ENCODE peak calls at places on chromosomes 5 and 9, in nine cellular contexts. J is SJSA1; W is activated naive CD8-positive, alpha-beta T cell treated with anti-CD3 and anti-CD28 coated beads for 36 hours; Y is type B pancreatic cell; D is fibroblast of mammary gland; S is AG09319; M is non-pigmented ciliary epithelial cell; Q is body of pancreas; T is NCI-H146. G is an unnamed sample.

GRCh38 chr5:175261526-175261925 is 182.5 kb downstream of the DRD1 start:
- DNase-seq in J (no peak), W (no peak), Y (no peak), D (no peak), S (no peak), M (no peak), Q (no peak), T (no peak), G (no peak)

GRCh38 chr9:115207003-115207837 is 89.3 kb upstream of the TNC start:
- DNase-seq in J (no peak), W (peak; percentile 6), Y (no peak), D (peak; percentile 18), S (no peak), M (no peak), Q (no peak), T (no peak), G (no peak)

GRCh38 chr5:90941002-90941720 is 382.6 kb downstream of the ADGRV1 start:
- DNase-seq in J (no peak), W (no peak), Y (no peak), D (no peak), S (no peak), M (no peak), Q (no peak), T (no peak), G (no peak)

GRCh38 chr5:78811121-78811832 is 162.7 kb upstream of the LHFPL2 start:
- DNase-seq in J (peak; percentile 56), W (no peak), Y (no peak), D (peak; percentile 15), S (no peak), M (no peak), Q (no peak), T (no peak), G (no peak)

GRCh38 chr9:30932226-30932625 is 1452.2 kb upstream of the ACO1 start:
- DNase-seq in J (no peak), W (no peak), Y (no peak), D (peak; percentile 0), S (no peak), M (peak; percentile 11), Q (no peak), T (no peak), G (no peak)

GRCh38 chr9:98222885-98223640 is 30.6 kb upstream of the CORO2A start:
- DNase-seq in J (peak; percentile 98), W (no peak), Y (no peak), D (peak; percentile 95), S (peak; percentile 95), M (peak; percentile 100), Q (no peak), T (no peak), G (peak; percentile 99)

GRCh38 chr5:5665225-5666075 is 243.0 kb downstream of the ICE1 start:
- DNase-seq in J (no peak), W (no peak), Y (no peak), D (no peak), S (no peak), M (no peak), Q (no peak), T (no peak), G (no peak)

GRCh38 chr9:93164085-93164484 is 19.9 kb upstream of the WNK2 start:
- DNase-seq in J (no peak), W (no peak), Y (no peak), D (no peak), S (no peak), M (no peak), Q (no peak), T (no peak), G (no peak)

GRCh38 chr5:124995451-124995850 is 249.0 kb upstream of the ZNF608 start:
- DNase-seq in J (peak; percentile 89), W (no peak), Y (no peak), D (no peak), S (no peak), M (peak; percentile 46), Q (no peak), T (no peak), G (no peak)

GRCh38 chr5:82991678-82992323 is 85.4 kb downstream of the TMEM167A start:
- DNase-seq in J (peak; percentile 87), W (no peak), Y (no peak), D (peak; percentile 8), S (no peak), M (no peak), Q (no peak), T (no peak), G (no peak)

GRCh38 chr9:29006603-29007002 is 1433.3 kb upstream of the C9orf72 start:
- DNase-seq in J (no peak), W (no peak), Y (no peak), D (no peak), S (no peak), M (no peak), Q (no peak), T (peak; percentile 57), G (no peak)

GRCh38 chr5:75510417-75510835 is 1.0 kb downstream of the CERT1 start:
- DNase-seq in J (peak; percentile 43), W (no peak), Y (no peak), D (peak; percentile 46), S (no peak), M (no peak), Q (peak; percentile 58), T (no peak), G (no peak)

GRCh38 chr5:61004448-61004847 is 59.4 kb downstream of the NDUFAF2 start:
- DNase-seq in J (no peak), W (no peak), Y (no peak), D (no peak), S (peak; percentile 7), M (no peak), Q (no peak), T (no peak), G (peak; percentile 5)

GRCh38 chr9:137582286-137582860 is 3.6 kb upstream of the DPH7 start:
- DNase-seq in J (no peak), W (no peak), Y (no peak), D (peak; percentile 37), S (no peak), M (no peak), Q (peak; percentile 35), T (no peak), G (no peak)

GRCh38 chr9:109582386-109582785 is 84.3 kb upstream of the PTPN3 start:
- DNase-seq in J (no peak), W (no peak), Y (no peak), D (no peak), S (no peak), M (no peak), Q (no peak), T (no peak), G (no peak)

GRCh38 chr5:55222061-55222818 is 4.9 kb downstream of the MCIDAS start:
- DNase-seq in J (no peak), W (no peak), Y (no peak), D (no peak), S (no peak), M (no peak), Q (no peak), T (no peak), G (no peak)

GRCh38 chr9:94973491-94973941 is 247.0 kb downstream of the AOPEP start:
- DNase-seq in J (no peak), W (no peak), Y (no peak), D (peak; percentile 40), S (no peak), M (peak; percentile 73), Q (no peak), T (peak; percentile 11), G (peak; percentile 33)

GRCh38 chr5:53089481-53089976 is 20.0 kb downstream of the MOCS2 start:
- DNase-seq in J (no peak), W (no peak), Y (no peak), D (peak; percentile 8), S (no peak), M (no peak), Q (no peak), T (no peak), G (no peak)

GRCh38 chr5:150781706-150782614 is 3.4 kb downstream of the SMIM3 start:
- DNase-seq in J (no peak), W (no peak), Y (no peak), D (peak; percentile 100), S (peak; percentile 88), M (peak; percentile 69), Q (peak; percentile 61), T (no peak), G (peak; percentile 98)

GRCh38 chr5:12330381-12330780 is 426.1 kb upstream of the CTNND2 start:
- DNase-seq in J (no peak), W (no peak), Y (no peak), D (no peak), S (no peak), M (no peak), Q (no peak), T (no peak), G (no peak)

GRCh38 chr5:15794117-15794985 is 294.4 kb downstream of the FBXL7 start:
- DNase-seq in J (no peak), W (no peak), Y (no peak), D (peak; percentile 34), S (no peak), M (no peak), Q (no peak), T (no peak), G (no peak)

GRCh38 chr9:14433841-14434511 is 120.0 kb upstream of the NFIB start:
- DNase-seq in J (peak; percentile 23), W (no peak), Y (no peak), D (peak; percentile 80), S (peak; percentile 40), M (peak; percentile 28), Q (peak; percentile 18), T (peak; percentile 14), G (no peak)

GRCh38 chr5:171850354-171850947 is 64.8 kb downstream of the SMIM23 start:
- DNase-seq in J (peak; percentile 40), W (no peak), Y (no peak), D (peak; percentile 36), S (no peak), M (no peak), Q (no peak), T (no peak), G (no peak)

G was measured in AG09309.